ENCODE peak calls at places on chromosomes 16 and 17, in ten cellular contexts. T, Y, V, M, H, K, F, S, W and N are unnamed samples. For H3K4me1, the result is how much of the 10 kb centered on the place peaks cover.

GRCh38 chr17:28227278-28228108 is 91.5 kb upstream of the TMEM97 start:
- DNase-seq in T (no peak), Y (peak), V (no peak), M (no peak), H (peak), K (peak), F (peak), S (peak), W (no peak), N (peak)

GRCh38 chr17:69512946-69513345 is 98.4 kb downstream of the MAP2K6 start:
- DNase-seq in T (no peak), Y (no peak), V (no peak), M (no peak), H (no peak), K (no peak), F (no peak), S (no peak), W (no peak), N (no peak)

GRCh38 chr16:11052080-11052808 is 107.9 kb downstream of the CLEC16A start:
- DNase-seq in T (no peak), Y (no peak), V (no peak), M (no peak), H (no peak), K (no peak), F (no peak), S (no peak), W (no peak), N (no peak)

GRCh38 chr16:75131081-75131480 is 14.5 kb upstream of the LDHD start:
- DNase-seq in T (no peak), Y (no peak), V (no peak), M (no peak), H (no peak), K (no peak), F (no peak), S (no peak), W (no peak), N (no peak)

GRCh38 chr17:36732351-36732750 is 131.0 kb downstream of the MRM1 start:
- DNase-seq in T (no peak), Y (no peak), V (no peak), M (no peak), H (no peak), K (no peak), F (no peak), S (no peak), W (no peak), N (no peak)

GRCh38 chr16:49473131-49473530 is 99.5 kb downstream of the C16orf78 start:
- DNase-seq in T (no peak), Y (no peak), V (no peak), M (peak), H (no peak), K (no peak), F (no peak), S (no peak), W (no peak), N (no peak)

GRCh38 chr17:59899099-59899498 is 6.2 kb downstream of the RPS6KB1 start:
- DNase-seq in T (no peak), Y (no peak), V (no peak), M (no peak), H (no peak), K (no peak), F (no peak), S (no peak), W (no peak), N (no peak)

GRCh38 chr16:78122774-78123315 is 23.4 kb downstream of the WWOX start:
- DNase-seq in T (no peak), Y (peak), V (no peak), M (no peak), H (no peak), K (peak), F (no peak), S (peak), W (no peak), N (no peak)

GRCh38 chr17:49472527-49472926 is 22.6 kb upstream of the NGFR start:
- DNase-seq in T (no peak), Y (peak), V (no peak), M (no peak), H (no peak), K (no peak), F (no peak), S (no peak), W (no peak), N (no peak)

GRCh38 chr17:68318103-68318991 is 27.1 kb downstream of the ARSG start:
- DNase-seq in T (no peak), Y (peak), V (no peak), M (peak), H (no peak), K (peak), F (no peak), S (peak), W (no peak), N (no peak)

GRCh38 chr17:71024172-71024571 is 854.8 kb downstream of the KCNJ2 start:
- DNase-seq in T (no peak), Y (no peak), V (no peak), M (no peak), H (no peak), K (no peak), F (no peak), S (no peak), W (no peak), N (no peak)

GRCh38 chr16:68374961-68375660 is 64.3 kb downstream of the PRMT7 start:
- DNase-seq in T (no peak), Y (no peak), V (no peak), M (peak), H (peak), K (no peak), F (no peak), S (no peak), W (no peak), N (peak)

GRCh38 chr16:89853306-89853993 is 19.9 kb upstream of the TCF25 start:
- DNase-seq in T (no peak), Y (no peak), V (no peak), M (no peak), H (no peak), K (no peak), F (no peak), S (no peak), W (no peak), N (peak)

GRCh38 chr16:23145608-23146007 is 3.6 kb downstream of the USP31 start:
- DNase-seq in T (no peak), Y (no peak), V (no peak), M (no peak), H (no peak), K (peak), F (no peak), S (no peak), W (no peak), N (no peak)

GRCh38 chr17:21397341-21398050 is 21.3 kb downstream of the KCNJ12 start:
- DNase-seq in T (no peak), Y (no peak), V (no peak), M (no peak), H (no peak), K (peak), F (no peak), S (no peak), W (peak), N (no peak)

GRCh38 chr17:73613947-73614655 is 30.1 kb downstream of the SDK2 start:
- DNase-seq in T (no peak), Y (no peak), V (no peak), M (peak), H (no peak), K (no peak), F (no peak), S (no peak), W (no peak), N (no peak)

GRCh38 chr17:3687949-3688614 is 7.9 kb downstream of the P2RX5 start:
- DNase-seq in T (no peak), Y (no peak), V (no peak), M (no peak), H (no peak), K (no peak), F (no peak), S (no peak), W (no peak), N (no peak)

GRCh38 chr16:89706446-89707260 is 5.1 kb upstream of the SPATA2L start:
- DNase-seq in T (no peak), Y (no peak), V (no peak), M (peak), H (no peak), K (no peak), F (no peak), S (no peak), W (no peak), N (no peak)

GRCh38 chr16:10992112-10992511 is 47.7 kb downstream of the CLEC16A start:
- DNase-seq in T (no peak), Y (no peak), V (no peak), M (no peak), H (no peak), K (peak), F (no peak), S (no peak), W (no peak), N (no peak)

GRCh38 chr17:10631048-10631700 is 25.9 kb downstream of the MYH3 start:
- DNase-seq in T (no peak), Y (no peak), V (no peak), M (no peak), H (peak), K (no peak), F (no peak), S (no peak), W (no peak), N (peak)

GRCh38 chr16:68065716-68066305 is 19.4 kb upstream of the NFATC3 start:
- DNase-seq in T (no peak), Y (no peak), V (no peak), M (no peak), H (no peak), K (peak), F (no peak), S (no peak), W (no peak), N (no peak)

GRCh38 chr16:87448866-87449265 is 44.0 kb downstream of the ZCCHC14 start:
- DNase-seq in T (no peak), Y (no peak), V (no peak), M (no peak), H (no peak), K (no peak), F (no peak), S (no peak), W (no peak), N (peak)

GRCh38 chr17:48162946-48163506 is 55.5 kb downstream of the SNX11 start:
- DNase-seq in T (no peak), Y (peak), V (no peak), M (no peak), H (no peak), K (peak), F (peak), S (no peak), W (no peak), N (no peak)

GRCh38 chr17:61461967-61462733 is 9.9 kb downstream of the TBX4 start:
- DNase-seq in T (no peak), Y (no peak), V (no peak), M (no peak), H (no peak), K (no peak), F (no peak), S (no peak), W (no peak), N (no peak)

GRCh38 chr17:47265983-47266541 is 12.4 kb downstream of the ITGB3 start:
- DNase-seq in T (no peak), Y (peak), V (peak), M (no peak), H (no peak), K (peak), F (peak), S (no peak), W (peak), N (no peak)

GRCh38 chr17:4833941-4834501 is 881 bp downstream of the MINK1 start:
- DNase-seq in T (no peak), Y (no peak), V (no peak), M (no peak), H (no peak), K (peak), F (peak), S (no peak), W (peak), N (peak)

GRCh38 chr17:49687878-49688491 is 10.1 kb upstream of the SPOP start:
- DNase-seq in T (no peak), Y (no peak), V (no peak), M (no peak), H (no peak), K (peak), F (no peak), S (no peak), W (no peak), N (no peak)

GRCh38 chr17:50793007-50793406 is 25.7 kb upstream of the ANKRD40CL start:
- DNase-seq in T (no peak), Y (no peak), V (no peak), M (no peak), H (no peak), K (no peak), F (no peak), S (no peak), W (no peak), N (no peak)

GRCh38 chr17:76793775-76794174 is 55.9 kb downstream of the MFSD11 start:
- DNase-seq in T (no peak), Y (no peak), V (no peak), M (no peak), H (no peak), K (peak), F (no peak), S (peak), W (no peak), N (no peak)

GRCh38 chr17:16975266-16975651 is 3.3 kb upstream of the TNFRSF13B start:
- DNase-seq in T (no peak), Y (no peak), V (no peak), M (no peak), H (no peak), K (no peak), F (no peak), S (no peak), W (no peak), N (no peak)

GRCh38 chr17:66405836-66406679 is 103.6 kb downstream of the PRKCA start:
- DNase-seq in T (no peak), Y (no peak), V (no peak), M (no peak), H (no peak), K (no peak), F (no peak), S (no peak), W (no peak), N (no peak)

GRCh38 chr17:55845385-55845784 is 94.5 kb downstream of the PCTP start:
- DNase-seq in T (no peak), Y (no peak), V (peak), M (peak), H (peak), K (peak), F (peak), S (no peak), W (peak), N (peak)

GRCh38 chr17:64037180-64037579 is 16.7 kb upstream of the ICAM2 start:
- DNase-seq in T (no peak), Y (no peak), V (no peak), M (no peak), H (no peak), K (no peak), F (no peak), S (no peak), W (no peak), N (no peak)

GRCh38 chr17:60908324-60908723 is 230.7 kb downstream of the BCAS3 start:
- DNase-seq in T (no peak), Y (no peak), V (no peak), M (no peak), H (no peak), K (no peak), F (no peak), S (no peak), W (no peak), N (no peak)

GRCh38 chr17:596763-597644 is 117.6 kb downstream of the VPS53 start:
- DNase-seq in T (no peak), Y (no peak), V (no peak), M (no peak), H (no peak), K (peak), F (no peak), S (peak), W (no peak), N (no peak)

GRCh38 chr16:19363741-19364140 is 53.9 kb upstream of the TMC5 start:
- DNase-seq in T (no peak), Y (no peak), V (no peak), M (no peak), H (no peak), K (no peak), F (no peak), S (no peak), W (no peak), N (no peak)

GRCh38 chr16:58634265-58634802 is 4.7 kb upstream of the CNOT1 start:
- DNase-seq in T (no peak), Y (no peak), V (no peak), M (no peak), H (no peak), K (no peak), F (no peak), S (no peak), W (no peak), N (peak)

GRCh38 chr17:1779571-1780074 is 17.8 kb downstream of the SERPINF1 start:
- DNase-seq in T (no peak), Y (peak), V (no peak), M (peak), H (no peak), K (peak), F (no peak), S (no peak), W (peak), N (peak)
- H3K4me3 ChIP-seq in T (peak), Y (no peak), V (peak), M (peak), H (no peak), K (no peak), F (no peak), S (no peak), W (peak), N (no peak)

GRCh38 chr17:12850996-12851395 is 61.7 kb downstream of the ARHGAP44 start:
- DNase-seq in T (no peak), Y (no peak), V (no peak), M (no peak), H (no peak), K (no peak), F (no peak), S (no peak), W (no peak), N (no peak)
- TF ChIP-seq CTCF in T (no peak), Y (no peak), V (no peak), M (no peak), H (no peak), K (no peak), F (no peak), S (no peak), W (no peak), N (no peak)

GRCh38 chr17:45226620-45227019 is 4.9 kb downstream of the FMNL1 start:
- DNase-seq in T (no peak), Y (no peak), V (no peak), M (peak), H (no peak), K (no peak), F (no peak), S (no peak), W (no peak), N (no peak)
- H3K4me1 ChIP-seq in T (under half), Y (under half), V (under half), M (under half), H (half or more), K (under half), F (under half), S (under half), W (under half), N (under half)

DNA sequence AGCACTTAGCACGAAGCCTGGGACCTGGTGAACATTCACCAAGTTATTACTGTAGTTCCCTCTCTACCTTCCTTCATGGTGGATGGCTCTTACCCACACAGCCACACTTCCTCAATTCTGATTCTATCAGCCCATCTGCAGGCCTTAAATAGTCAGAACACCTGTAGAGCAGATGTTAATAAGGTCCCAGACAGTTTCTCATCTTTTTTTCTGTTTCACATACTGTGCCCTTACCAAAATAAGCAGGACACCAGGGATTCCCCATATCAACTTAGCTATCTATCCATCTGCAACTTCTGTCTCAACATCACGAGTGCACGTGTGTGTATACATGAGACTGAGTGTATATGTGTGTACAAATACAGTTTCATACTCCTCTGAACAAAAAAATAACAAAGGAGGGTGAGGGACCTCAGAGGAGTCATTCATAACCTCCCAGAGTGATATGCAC is 2.8 kb downstream of the RECQL5 start:
- DNase-seq in T (no peak), Y (no peak), V (no peak), M (no peak), H (no peak), K (no peak), F (no peak), S (no peak), W (no peak), N (no peak)
- H3K4me3 ChIP-seq in T (no peak), Y (no peak), V (no peak), M (no peak), H (no peak), K (no peak), F (no peak), S (no peak), W (no peak), N (no peak)

GRCh38 chr17:13619462-13619861 is 17.7 kb upstream of the HS3ST3A1 start:
- DNase-seq in T (no peak), Y (no peak), V (no peak), M (no peak), H (no peak), K (no peak), F (no peak), S (no peak), W (no peak), N (no peak)
- TF ChIP-seq CTCF in T (no peak), Y (no peak), V (no peak), M (no peak), H (no peak), K (no peak), F (no peak), S (no peak), W (no peak), N (no peak)